ENCODE peak calls at places on chromosome 17, in seven cellular contexts. T is iPS-NIHi11; S is stimulated activated CD4-positive, alpha-beta T cell treated with anti-CD3 and anti-CD28 coated beads, TNF-alpha, amount 100 ng/mL, for 48 hours; H is GM04503; I is heart left ventricle; W is NCI-H2081; O is uterus. J is an unnamed sample.

GRCh38 chr17:62702746-62703268 is 75.3 kb downstream of the MRC2 start:
- DNase-seq in T (no peak), S (no peak), H (no peak), I (no peak), W (no peak), O (no peak), J (no peak)

GRCh38 chr17:75876190-75876937 is 2.0 kb downstream of the TRIM47 start:
- DNase-seq in T (peak), S (no peak), H (no peak), I (peak), W (peak), O (peak), J (no peak)

GRCh38 chr17:55751720-55752250 is 934 bp downstream of the PCTP start:
- DNase-seq in T (no peak), S (no peak), H (no peak), I (no peak), W (no peak), O (no peak), J (no peak)

GRCh38 chr17:30239089-30239462 is 3.6 kb upstream of the SLC6A4 start:
- DNase-seq in T (no peak), S (no peak), H (no peak), I (no peak), W (no peak), O (no peak), J (no peak)

GRCh38 chr17:40872416-40872815 is 5.4 kb upstream of the KRT12 start:
- DNase-seq in T (no peak), S (no peak), H (no peak), I (no peak), W (no peak), O (no peak), J (peak)

GRCh38 chr17:29572691-29573557 is 4.4 kb downstream of the TP53I13 start:
- DNase-seq in T (peak), S (peak), H (no peak), I (peak), W (no peak), O (peak), J (no peak)

GRCh38 chr17:2939714-2940351 is 123.6 kb downstream of the OR1D5 start:
- DNase-seq in T (no peak), S (no peak), H (no peak), I (no peak), W (no peak), O (no peak), J (no peak)

GRCh38 chr17:28470266-28471126 is 2.9 kb upstream of the SLC13A2 start:
- DNase-seq in T (no peak), S (no peak), H (no peak), I (no peak), W (no peak), O (no peak), J (no peak)

GRCh38 chr17:43434902-43435319 is 36.1 kb downstream of the ARL4D start:
- DNase-seq in T (no peak), S (no peak), H (no peak), I (no peak), W (no peak), O (no peak), J (no peak)

GRCh38 chr17:45948498-45948880 is 50.6 kb upstream of the STH start:
- DNase-seq in T (no peak), S (no peak), H (no peak), I (no peak), W (no peak), O (no peak), J (no peak)

GRCh38 chr17:45263477-45263860 is 1.6 kb upstream of the SPATA32 start:
- DNase-seq in T (no peak), S (no peak), H (no peak), I (no peak), W (no peak), O (no peak), J (no peak)

GRCh38 chr17:4625181-4625601 is 16.3 kb downstream of the ALOX15 start:
- DNase-seq in T (peak), S (no peak), H (no peak), I (no peak), W (no peak), O (no peak), J (no peak)

GRCh38 chr17:58789160-58789559 is 33.5 kb downstream of the PPM1E start:
- DNase-seq in T (no peak), S (peak), H (no peak), I (no peak), W (no peak), O (no peak), J (no peak)

GRCh38 chr17:68352041-68352440 is 60.7 kb downstream of the ARSG start:
- DNase-seq in T (no peak), S (no peak), H (no peak), I (no peak), W (no peak), O (no peak), J (no peak)

GRCh38 chr17:45149669-45150603 is 1.7 kb downstream of the HEXIM1 start:
- DNase-seq in T (peak), S (no peak), H (no peak), I (peak), W (peak), O (peak), J (no peak)

GRCh38 chr17:205176-205538 is 23.7 kb upstream of the DOC2B start:
- DNase-seq in T (no peak), S (no peak), H (no peak), I (no peak), W (no peak), O (no peak), J (no peak)

GRCh38 chr17:55005520-55005919 is 37.0 kb downstream of the STXBP4 start:
- DNase-seq in T (peak), S (no peak), H (no peak), I (no peak), W (no peak), O (no peak), J (no peak)

J was measured in AG09319.